ENCODE peak calls at places on chromosome 7, in six cellular contexts. Q is Calu3, E is left ventricle myocardium inferior, K is retina, A is GM10248, I is GDM1. T is an unnamed sample.

GRCh38 chr7:16801111-16801542 is 3.7 kb downstream of the AGR2 start:
- DNase-seq in Q (no peak), E (no peak), K (no peak), A (peak), I (peak), T (peak)

GRCh38 chr7:27269455-27269854 is 26.9 kb downstream of the EVX1 start:
- DNase-seq in Q (no peak), E (no peak), K (no peak), A (no peak), I (no peak), T (no peak)

GRCh38 chr7:44244282-44244681 is 43.5 kb downstream of the YKT6 start:
- DNase-seq in Q (peak), E (no peak), K (no peak), A (peak), I (no peak), T (no peak)

GRCh38 chr7:77393261-77393660 is 22.9 kb downstream of the GSAP start:
- DNase-seq in Q (no peak), E (no peak), K (no peak), A (peak), I (no peak), T (peak)

GRCh38 chr7:119935418-119936025 is 337.5 kb upstream of the KCND2 start:
- DNase-seq in Q (no peak), E (no peak), K (no peak), A (peak), I (no peak), T (peak)

GRCh38 chr7:131244259-131244852 is 83.3 kb upstream of the MKLN1 start:
- DNase-seq in Q (peak), E (no peak), K (no peak), A (no peak), I (no peak), T (peak)

GRCh38 chr7:305410-306151 is 15.6 kb downstream of the FOXL3 start:
- DNase-seq in Q (no peak), E (no peak), K (no peak), A (no peak), I (no peak), T (no peak)

GRCh38 chr7:51590746-51591145 is 274.1 kb upstream of the COBL start:
- DNase-seq in Q (no peak), E (no peak), K (no peak), A (no peak), I (no peak), T (no peak)

GRCh38 chr7:108072739-108073138 is 57.4 kb downstream of the LAMB4 start:
- DNase-seq in Q (no peak), E (no peak), K (no peak), A (no peak), I (no peak), T (no peak)

GRCh38 chr7:98681951-98682350 is 64.9 kb downstream of the NPTX2 start:
- DNase-seq in Q (no peak), E (no peak), K (no peak), A (no peak), I (peak), T (no peak)

T was measured in RWPE1.